ENCODE peak calls at places on chromosomes 2 and 18, in seven cellular contexts. One of them, this sample, is unnamed.

GRCh38 chr18:78939105-78939504 is 40.5 kb upstream of the SALL3 start:
- DNase-seq in GM20000: no peak
- DNase-seq in small intestine: no peak
- DNase-seq in activated naive CD4-positive, alpha-beta T cell treated with Interleukin-2 at 50 U/mL for 16 hours: peak; percentile 2
- DNase-seq in HT1080: peak; percentile 37
- DNase-seq in caudate nucleus: no peak
- DNase-seq in stimulated activated CD4-positive, alpha-beta T cell treated with anti-CD3 and anti-CD28 coated beads, Interleukin-4, amount 100 ng/mL, for 24 hours: no peak
- DNase-seq in this sample: no peak

GRCh38 chr2:219664958-219665357 is 37.5 kb downstream of the SLC4A3 start:
- DNase-seq in activated naive CD4-positive, alpha-beta T cell treated with Interleukin-2 at 50 U/mL for 16 hours: no peak
- DNase-seq in small intestine: no peak
- DNase-seq in HT1080: no peak
- DNase-seq in stimulated activated CD4-positive, alpha-beta T cell treated with anti-CD3 and anti-CD28 coated beads, Interleukin-4, amount 100 ng/mL, for 24 hours: no peak
- DNase-seq in GM20000: no peak
- DNase-seq in caudate nucleus: no peak
- DNase-seq in this sample: no peak

GRCh38 chr2:96089356-96090180 is 26.8 kb downstream of the ADRA2B start:
- DNase-seq in activated naive CD4-positive, alpha-beta T cell treated with Interleukin-2 at 50 U/mL for 16 hours: no peak
- DNase-seq in HT1080: no peak
- DNase-seq in caudate nucleus: no peak
- DNase-seq in small intestine: no peak
- DNase-seq in GM20000: no peak
- DNase-seq in stimulated activated CD4-positive, alpha-beta T cell treated with anti-CD3 and anti-CD28 coated beads, Interleukin-4, amount 100 ng/mL, for 24 hours: no peak
- DNase-seq in this sample: no peak

GRCh38 chr2:126932966-126933555 is 34.4 kb downstream of the TEX51 start:
- DNase-seq in small intestine: no peak
- DNase-seq in HT1080: no peak
- DNase-seq in stimulated activated CD4-positive, alpha-beta T cell treated with anti-CD3 and anti-CD28 coated beads, Interleukin-4, amount 100 ng/mL, for 24 hours: no peak
- DNase-seq in GM20000: no peak
- DNase-seq in activated naive CD4-positive, alpha-beta T cell treated with Interleukin-2 at 50 U/mL for 16 hours: no peak
- DNase-seq in caudate nucleus: no peak
- DNase-seq in this sample: no peak

GRCh38 chr2:218260742-218261423 is at the start of gene GPBAR1:
- DNase-seq in small intestine: peak; percentile 32
- DNase-seq in HT1080: no peak
- DNase-seq in stimulated activated CD4-positive, alpha-beta T cell treated with anti-CD3 and anti-CD28 coated beads, Interleukin-4, amount 100 ng/mL, for 24 hours: no peak
- DNase-seq in caudate nucleus: no peak
- DNase-seq in GM20000: no peak
- DNase-seq in activated naive CD4-positive, alpha-beta T cell treated with Interleukin-2 at 50 U/mL for 16 hours: no peak
- DNase-seq in this sample: no peak

GRCh38 chr2:181158453-181158852 is 178.0 kb downstream of the UBE2E3 start:
- DNase-seq in small intestine: no peak
- DNase-seq in HT1080: no peak
- DNase-seq in activated naive CD4-positive, alpha-beta T cell treated with Interleukin-2 at 50 U/mL for 16 hours: no peak
- DNase-seq in GM20000: no peak
- DNase-seq in caudate nucleus: no peak
- DNase-seq in stimulated activated CD4-positive, alpha-beta T cell treated with anti-CD3 and anti-CD28 coated beads, Interleukin-4, amount 100 ng/mL, for 24 hours: no peak
- DNase-seq in this sample: no peak

GRCh38 chr2:34337735-34338134 is 738.6 kb upstream of the FAM98A start:
- DNase-seq in activated naive CD4-positive, alpha-beta T cell treated with Interleukin-2 at 50 U/mL for 16 hours: no peak
- DNase-seq in small intestine: no peak
- DNase-seq in caudate nucleus: no peak
- DNase-seq in stimulated activated CD4-positive, alpha-beta T cell treated with anti-CD3 and anti-CD28 coated beads, Interleukin-4, amount 100 ng/mL, for 24 hours: no peak
- DNase-seq in HT1080: peak; percentile 15
- DNase-seq in GM20000: no peak
- DNase-seq in this sample: no peak

GRCh38 chr2:161121622-161122021 is 38.6 kb upstream of the TANK start:
- DNase-seq in HT1080: no peak
- DNase-seq in activated naive CD4-positive, alpha-beta T cell treated with Interleukin-2 at 50 U/mL for 16 hours: no peak
- DNase-seq in GM20000: no peak
- DNase-seq in small intestine: no peak
- DNase-seq in caudate nucleus: no peak
- DNase-seq in stimulated activated CD4-positive, alpha-beta T cell treated with anti-CD3 and anti-CD28 coated beads, Interleukin-4, amount 100 ng/mL, for 24 hours: no peak
- DNase-seq in this sample: no peak

GRCh38 chr18:34767601-34768027 is 57.5 kb downstream of the DTNA start:
- DNase-seq in small intestine: no peak
- DNase-seq in HT1080: peak; percentile 92
- DNase-seq in caudate nucleus: no peak
- DNase-seq in stimulated activated CD4-positive, alpha-beta T cell treated with anti-CD3 and anti-CD28 coated beads, Interleukin-4, amount 100 ng/mL, for 24 hours: no peak
- DNase-seq in GM20000: no peak
- DNase-seq in activated naive CD4-positive, alpha-beta T cell treated with Interleukin-2 at 50 U/mL for 16 hours: no peak
- DNase-seq in this sample: no peak

GRCh38 chr2:88198308-88198707 is 28.2 kb downstream of the THNSL2 start:
- DNase-seq in activated naive CD4-positive, alpha-beta T cell treated with Interleukin-2 at 50 U/mL for 16 hours: no peak
- DNase-seq in stimulated activated CD4-positive, alpha-beta T cell treated with anti-CD3 and anti-CD28 coated beads, Interleukin-4, amount 100 ng/mL, for 24 hours: no peak
- DNase-seq in GM20000: no peak
- DNase-seq in HT1080: no peak
- DNase-seq in small intestine: no peak
- DNase-seq in caudate nucleus: no peak
- DNase-seq in this sample: no peak

GRCh38 chr2:221848286-221848685 is 276.2 kb upstream of the EPHA4 start:
- DNase-seq in activated naive CD4-positive, alpha-beta T cell treated with Interleukin-2 at 50 U/mL for 16 hours: no peak
- DNase-seq in small intestine: no peak
- DNase-seq in HT1080: no peak
- DNase-seq in caudate nucleus: no peak
- DNase-seq in stimulated activated CD4-positive, alpha-beta T cell treated with anti-CD3 and anti-CD28 coated beads, Interleukin-4, amount 100 ng/mL, for 24 hours: no peak
- DNase-seq in GM20000: no peak
- DNase-seq in this sample: no peak

GRCh38 chr2:231396058-231396821 is 730 bp downstream of the B3GNT7 start:
- DNase-seq in GM20000: peak; percentile 64
- DNase-seq in small intestine: peak; percentile 46
- DNase-seq in stimulated activated CD4-positive, alpha-beta T cell treated with anti-CD3 and anti-CD28 coated beads, Interleukin-4, amount 100 ng/mL, for 24 hours: no peak
- DNase-seq in caudate nucleus: no peak
- DNase-seq in HT1080: no peak
- DNase-seq in activated naive CD4-positive, alpha-beta T cell treated with Interleukin-2 at 50 U/mL for 16 hours: no peak
- DNase-seq in this sample: no peak

GRCh38 chr2:28610583-28611201 is 114.8 kb downstream of the PLB1 start:
- DNase-seq in GM20000: no peak
- DNase-seq in stimulated activated CD4-positive, alpha-beta T cell treated with anti-CD3 and anti-CD28 coated beads, Interleukin-4, amount 100 ng/mL, for 24 hours: peak; percentile 50
- DNase-seq in activated naive CD4-positive, alpha-beta T cell treated with Interleukin-2 at 50 U/mL for 16 hours: peak; percentile 45
- DNase-seq in small intestine: peak; percentile 33
- DNase-seq in HT1080: peak; percentile 99
- DNase-seq in caudate nucleus: no peak
- DNase-seq in this sample: no peak

GRCh38 chr2:223737207-223737606 is 100.2 kb downstream of the AP1S3 start:
- DNase-seq in stimulated activated CD4-positive, alpha-beta T cell treated with anti-CD3 and anti-CD28 coated beads, Interleukin-4, amount 100 ng/mL, for 24 hours: no peak
- DNase-seq in HT1080: no peak
- DNase-seq in GM20000: no peak
- DNase-seq in small intestine: no peak
- DNase-seq in caudate nucleus: no peak
- DNase-seq in activated naive CD4-positive, alpha-beta T cell treated with Interleukin-2 at 50 U/mL for 16 hours: no peak
- DNase-seq in this sample: no peak

GRCh38 chr18:37669991-37670534 is 104.5 kb upstream of the CELF4 start:
- DNase-seq in GM20000: no peak
- DNase-seq in activated naive CD4-positive, alpha-beta T cell treated with Interleukin-2 at 50 U/mL for 16 hours: no peak
- DNase-seq in HT1080: no peak
- DNase-seq in small intestine: no peak
- DNase-seq in stimulated activated CD4-positive, alpha-beta T cell treated with anti-CD3 and anti-CD28 coated beads, Interleukin-4, amount 100 ng/mL, for 24 hours: no peak
- DNase-seq in caudate nucleus: no peak
- DNase-seq in this sample: no peak

GRCh38 chr2:42063383-42064171 is 15.8 kb downstream of the PKDCC start:
- DNase-seq in caudate nucleus: no peak
- DNase-seq in stimulated activated CD4-positive, alpha-beta T cell treated with anti-CD3 and anti-CD28 coated beads, Interleukin-4, amount 100 ng/mL, for 24 hours: no peak
- DNase-seq in HT1080: no peak
- DNase-seq in activated naive CD4-positive, alpha-beta T cell treated with Interleukin-2 at 50 U/mL for 16 hours: no peak
- DNase-seq in small intestine: no peak
- DNase-seq in GM20000: no peak
- DNase-seq in this sample: no peak

GRCh38 chr2:68687018-68687417 is 43.6 kb downstream of the PROKR1 start:
- DNase-seq in activated naive CD4-positive, alpha-beta T cell treated with Interleukin-2 at 50 U/mL for 16 hours: no peak
- DNase-seq in stimulated activated CD4-positive, alpha-beta T cell treated with anti-CD3 and anti-CD28 coated beads, Interleukin-4, amount 100 ng/mL, for 24 hours: no peak
- DNase-seq in HT1080: no peak
- DNase-seq in caudate nucleus: no peak
- DNase-seq in small intestine: no peak
- DNase-seq in GM20000: no peak
- DNase-seq in this sample: no peak

GRCh38 chr18:28637897-28638296 is 461.0 kb upstream of the CDH2 start:
- DNase-seq in small intestine: no peak
- DNase-seq in caudate nucleus: no peak
- DNase-seq in stimulated activated CD4-positive, alpha-beta T cell treated with anti-CD3 and anti-CD28 coated beads, Interleukin-4, amount 100 ng/mL, for 24 hours: no peak
- DNase-seq in GM20000: no peak
- DNase-seq in activated naive CD4-positive, alpha-beta T cell treated with Interleukin-2 at 50 U/mL for 16 hours: no peak
- DNase-seq in HT1080: no peak
- DNase-seq in this sample: no peak

GRCh38 chr2:72602711-72603110 is 223.1 kb downstream of the EXOC6B start:
- DNase-seq in HT1080: no peak
- DNase-seq in caudate nucleus: no peak
- DNase-seq in activated naive CD4-positive, alpha-beta T cell treated with Interleukin-2 at 50 U/mL for 16 hours: no peak
- DNase-seq in stimulated activated CD4-positive, alpha-beta T cell treated with anti-CD3 and anti-CD28 coated beads, Interleukin-4, amount 100 ng/mL, for 24 hours: no peak
- DNase-seq in small intestine: no peak
- DNase-seq in GM20000: no peak
- DNase-seq in this sample: no peak

GRCh38 chr2:26946841-26947784 is 23.3 kb upstream of the MAPRE3 start:
- DNase-seq in activated naive CD4-positive, alpha-beta T cell treated with Interleukin-2 at 50 U/mL for 16 hours: no peak
- DNase-seq in small intestine: no peak
- DNase-seq in GM20000: no peak
- DNase-seq in stimulated activated CD4-positive, alpha-beta T cell treated with anti-CD3 and anti-CD28 coated beads, Interleukin-4, amount 100 ng/mL, for 24 hours: no peak
- DNase-seq in caudate nucleus: no peak
- DNase-seq in HT1080: peak; percentile 56
- DNase-seq in this sample: no peak

GRCh38 chr2:25920786-25921390 is 42.6 kb upstream of the ASXL2 start:
- DNase-seq in GM20000: no peak
- DNase-seq in activated naive CD4-positive, alpha-beta T cell treated with Interleukin-2 at 50 U/mL for 16 hours: no peak
- DNase-seq in stimulated activated CD4-positive, alpha-beta T cell treated with anti-CD3 and anti-CD28 coated beads, Interleukin-4, amount 100 ng/mL, for 24 hours: no peak
- DNase-seq in HT1080: no peak
- DNase-seq in caudate nucleus: no peak
- DNase-seq in small intestine: no peak
- DNase-seq in this sample: no peak

GRCh38 chr2:20563833-20564232 is 87.1 kb downstream of the HS1BP3 start:
- DNase-seq in stimulated activated CD4-positive, alpha-beta T cell treated with anti-CD3 and anti-CD28 coated beads, Interleukin-4, amount 100 ng/mL, for 24 hours: no peak
- DNase-seq in caudate nucleus: no peak
- DNase-seq in HT1080: peak; percentile 50
- DNase-seq in GM20000: no peak
- DNase-seq in activated naive CD4-positive, alpha-beta T cell treated with Interleukin-2 at 50 U/mL for 16 hours: no peak
- DNase-seq in small intestine: no peak
- DNase-seq in this sample: no peak

GRCh38 chr2:143615617-143616016 is 486.4 kb downstream of the ARHGAP15 start:
- DNase-seq in small intestine: no peak
- DNase-seq in caudate nucleus: no peak
- DNase-seq in activated naive CD4-positive, alpha-beta T cell treated with Interleukin-2 at 50 U/mL for 16 hours: no peak
- DNase-seq in HT1080: no peak
- DNase-seq in stimulated activated CD4-positive, alpha-beta T cell treated with anti-CD3 and anti-CD28 coated beads, Interleukin-4, amount 100 ng/mL, for 24 hours: no peak
- DNase-seq in GM20000: no peak
- DNase-seq in this sample: no peak